ENCODE peak calls at places on chromosomes 5 and 9, in four cellular contexts. G is GM12878, P is HepG2, L is K562. T is an unnamed sample.

GRCh38 chr5:93274291-93274690 is 306.7 kb downstream of the NR2F1-AS1 start:
- DNase-seq in L (no peak), P (no peak), G (no peak), T (peak; percentile 99)

GRCh38 chr5:42858031-42858643 is 46.4 kb upstream of the SELENOP start:
- DNase-seq in P (no peak), G (no peak), L (no peak), T (no peak)

GRCh38 chr5:67380431-67380830 is 183.8 kb upstream of the CD180 start:
- DNase-seq in G (no peak), P (no peak), L (no peak), T (no peak)

GRCh38 chr9:16221822-16222547 is 648.5 kb downstream of the BNC2 start:
- DNase-seq in P (no peak), G (no peak), L (no peak), T (peak; percentile 46)

GRCh38 chr5:166624573-166624972 is 1666.9 kb upstream of the WWC1 start:
- DNase-seq in L (no peak), P (no peak), G (no peak), T (no peak)

GRCh38 chr5:174052636-174053035 is 7.1 kb downstream of the NSG2 start:
- DNase-seq in L (no peak), G (no peak), P (no peak), T (no peak)

GRCh38 chr9:87381050-87381711 is 116.5 kb upstream of the DAPK1 start:
- DNase-seq in P (peak; percentile 16), L (no peak), G (no peak), T (no peak)

GRCh38 chr5:72608297-72608696 is 101.1 kb upstream of the ZNF366 start:
- DNase-seq in G (no peak), P (no peak), L (no peak), T (peak; percentile 36)

GRCh38 chr9:114694719-114695269 is 12.8 kb upstream of the TEX48 start:
- DNase-seq in P (no peak), L (no peak), G (peak; percentile 60), T (no peak)

GRCh38 chr5:57221049-57221568 is 47.2 kb downstream of the GPBP1 start:
- DNase-seq in P (peak; percentile 59), G (peak; percentile 42), L (peak; percentile 34), T (peak; percentile 83)

GRCh38 chr5:142655339-142656267 is 30.3 kb downstream of the FGF1 start:
- DNase-seq in P (peak; percentile 62), L (peak; percentile 79), G (no peak), T (peak; percentile 84)

GRCh38 chr5:122089096-122089495 is 11.0 kb upstream of the LOX start:
- DNase-seq in L (no peak), G (no peak), P (no peak), T (no peak)

GRCh38 chr5:122093415-122093814 is 15.4 kb upstream of the LOX start:
- DNase-seq in G (no peak), L (no peak), P (no peak), T (no peak)

GRCh38 chr5:122906768-122907167 is 61.4 kb downstream of the SNX24 start:
- DNase-seq in P (no peak), L (no peak), G (no peak), T (peak; percentile 7)

GRCh38 chr9:120443976-120444375 is 136.0 kb downstream of the CDK5RAP2 start:
- DNase-seq in L (no peak), P (no peak), G (no peak), T (no peak)

GRCh38 chr5:108726446-108727091 is 21.1 kb upstream of the FER start:
- DNase-seq in P (no peak), G (no peak), L (peak; percentile 35), T (no peak)

GRCh38 chr5:14871084-14871572 is 450 bp downstream of the ANKH start:
- DNase-seq in P (no peak), L (peak; percentile 18), G (no peak), T (peak; percentile 14)

GRCh38 chr9:27924502-27924901 is 351.2 kb upstream of the C9orf72 start:
- DNase-seq in P (no peak), G (no peak), L (no peak), T (no peak)

GRCh38 chr9:20217596-20217995 is 404.7 kb downstream of the MLLT3 start:
- DNase-seq in G (no peak), P (no peak), L (no peak), T (no peak)

GRCh38 chr9:72364679-72365524 is at the start of gene ZFAND5:
- DNase-seq in P (peak; percentile 89), L (peak; percentile 92), G (peak; percentile 57), T (peak; percentile 96)

GRCh38 chr9:32526707-32527048 is 682 bp upstream of the RIGI start:
- DNase-seq in L (no peak), P (no peak), G (no peak), T (no peak)

GRCh38 chr9:38380230-38380871 is 12.2 kb upstream of the ALDH1B1 start:
- DNase-seq in P (peak; percentile 32), L (no peak), G (no peak), T (no peak)

GRCh38 chr9:27407966-27408365 is 111.0 kb upstream of the EQTN start:
- DNase-seq in G (no peak), P (no peak), L (no peak), T (peak; percentile 4)

GRCh38 chr5:179131886-179132585 is 71.9 kb downstream of the ZNF354C start:
- DNase-seq in G (no peak), L (no peak), P (no peak), T (no peak)

GRCh38 chr5:129506950-129507349 is 46.9 kb downstream of the ADAMTS19 start:
- DNase-seq in G (no peak), P (no peak), L (no peak), T (no peak)

GRCh38 chr9:75147638-75148037 is 59.3 kb downstream of the OSTF1 start:
- DNase-seq in G (peak; percentile 4), P (no peak), L (no peak), T (peak; percentile 70)

GRCh38 chr9:35603506-35603985 is 1.5 kb upstream of the TESK1 start:
- DNase-seq in G (no peak), P (peak; percentile 28), L (no peak), T (no peak)

GRCh38 chr5:53303105-53303504 is 177.3 kb upstream of the FST start:
- DNase-seq in P (no peak), L (no peak), G (no peak), T (peak; percentile 54)

GRCh38 chr9:35510745-35511428 is 21.0 kb downstream of the RUSC2 start:
- DNase-seq in L (no peak), P (peak; percentile 88), G (no peak), T (peak; percentile 88)

GRCh38 chr5:112279082-112279481 is 140.0 kb downstream of the EPB41L4A start:
- DNase-seq in G (no peak), L (no peak), P (no peak), T (no peak)
- H2AFZ ChIP-seq in G (no peak overlapping the region), L (no peak overlapping the region), P (no peak overlapping the region), T (no peak overlapping the region)

DNA sequence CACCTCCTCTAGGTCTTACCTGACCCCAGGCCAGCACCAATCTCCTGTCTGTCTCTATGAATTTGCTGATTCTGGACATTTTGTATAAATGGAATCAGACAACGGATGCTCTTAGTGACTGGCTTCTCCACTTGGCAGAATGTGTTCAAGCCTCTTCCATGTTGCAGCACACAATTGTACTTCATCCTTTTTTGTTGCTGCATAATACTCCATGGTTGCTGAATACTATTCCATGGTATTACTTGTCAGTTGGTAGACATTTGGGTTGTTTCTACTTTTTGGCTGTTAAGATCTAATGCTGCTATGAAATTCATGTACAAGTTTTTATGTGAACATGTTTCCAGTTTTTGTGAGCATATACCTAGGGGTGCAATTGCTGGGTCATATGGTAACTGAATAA is 34.3 kb upstream of the FCN1 start:
- DNase-seq in P (no peak), L (no peak), G (no peak), T (no peak)
- TF ChIP-seq MYC in P (no peak), L (no peak), G (no peak), T (no peak)

GRCh38 chr5:96144289-96144688 is 182.6 kb upstream of the ELL2 start:
- DNase-seq in G (no peak), L (no peak), P (no peak), T (no peak)
- TF ChIP-seq POLR2AphosphoS5 in G (no peak), L (no peak), P (no peak), T (no peak)

GRCh38 chr5:148746826-148747535 is 79.4 kb upstream of the ADRB2 start:
- DNase-seq in L (peak; percentile 38), G (no peak), P (no peak), T (peak; percentile 45)

GRCh38 chr5:148747536-148747906 is 78.9 kb upstream of the ADRB2 start:
- DNase-seq in P (no peak), L (peak; percentile 62), G (no peak), T (no peak)

GRCh38 chr5:148750614-148751013 is 75.8 kb upstream of the ADRB2 start:
- DNase-seq in L (peak; percentile 19), P (no peak), G (no peak), T (no peak)

GRCh38 chr5:148748702-148749101 is 77.7 kb upstream of the ADRB2 start:
- DNase-seq in L (no peak), P (no peak), G (no peak), T (no peak)

GRCh38 chr5:148751025-148751424 is 75.4 kb upstream of the ADRB2 start:
- DNase-seq in L (no peak), G (no peak), P (no peak), T (no peak)
- H2AFZ ChIP-seq in L (no peak overlapping the region), G (no peak overlapping the region), P (no peak overlapping the region), T (no peak overlapping the region)